ENCODE peak calls at places on chromosome 22, in five cellular contexts. W, L, T, C and N are unnamed samples.

GRCh38 chr22:47094861-47095330 is 332.4 kb downstream of the TBC1D22A start:
- DNase-seq in W (no peak), L (no peak), T (no peak), C (no peak), N (no peak)

GRCh38 chr22:36528336-36528735 is 630 bp downstream of the EIF3D start:
- DNase-seq in W (no peak), L (no peak), T (no peak), C (no peak), N (no peak)

GRCh38 chr22:40436460-40437431 is 66.4 kb downstream of the SGSM3 start:
- DNase-seq in W (no peak), L (peak), T (peak), C (peak), N (no peak)

GRCh38 chr22:40472579-40472978 is 102.2 kb downstream of the SGSM3 start:
- DNase-seq in W (no peak), L (no peak), T (no peak), C (no peak), N (no peak)

GRCh38 chr22:46369716-46370583 is 34.4 kb downstream of the TRMU start:
- DNase-seq in W (no peak), L (no peak), T (no peak), C (no peak), N (no peak)

GRCh38 chr22:48646216-48646925 is 1181.3 kb downstream of the BRD1 start:
- DNase-seq in W (no peak), L (no peak), T (no peak), C (no peak), N (no peak)

GRCh38 chr22:23822101-23822671 is 16.6 kb downstream of the DERL3 start:
- DNase-seq in W (peak), L (no peak), T (no peak), C (no peak), N (no peak)

GRCh38 chr22:23288301-23289129 is 108.2 kb downstream of the BCR start:
- DNase-seq in W (no peak), L (no peak), T (no peak), C (no peak), N (no peak)

GRCh38 chr22:45600791-45601730 is 70.6 kb upstream of the ATXN10 start:
- DNase-seq in W (no peak), L (no peak), T (no peak), C (no peak), N (no peak)

GRCh38 chr22:26568207-26568706 is 21.7 kb downstream of the TPST2 start:
- DNase-seq in W (no peak), L (no peak), T (no peak), C (no peak), N (no peak)

GRCh38 chr22:23369054-23369685 is 188.9 kb downstream of the BCR start:
- DNase-seq in W (no peak), L (no peak), T (no peak), C (no peak), N (no peak)

GRCh38 chr22:26610072-26610958 is 7.5 kb downstream of the CRYBB1 start:
- DNase-seq in W (peak), L (no peak), T (peak), C (no peak), N (no peak)

GRCh38 chr22:45878051-45878764 is 98.8 kb downstream of the WNT7B start:
- DNase-seq in W (peak), L (no peak), T (peak), C (no peak), N (peak)

GRCh38 chr22:47796128-47796908 is 1033.9 kb downstream of the TBC1D22A start:
- DNase-seq in W (peak), L (no peak), T (no peak), C (no peak), N (peak)

GRCh38 chr22:44344407-44344806 is 31.7 kb upstream of the SHISAL1 start:
- DNase-seq in W (no peak), L (no peak), T (no peak), C (no peak), N (no peak)

GRCh38 chr22:28736296-28737155 is 5.1 kb downstream of the CHEK2 start:
- DNase-seq in W (no peak), L (no peak), T (no peak), C (no peak), N (no peak)

DNA sequence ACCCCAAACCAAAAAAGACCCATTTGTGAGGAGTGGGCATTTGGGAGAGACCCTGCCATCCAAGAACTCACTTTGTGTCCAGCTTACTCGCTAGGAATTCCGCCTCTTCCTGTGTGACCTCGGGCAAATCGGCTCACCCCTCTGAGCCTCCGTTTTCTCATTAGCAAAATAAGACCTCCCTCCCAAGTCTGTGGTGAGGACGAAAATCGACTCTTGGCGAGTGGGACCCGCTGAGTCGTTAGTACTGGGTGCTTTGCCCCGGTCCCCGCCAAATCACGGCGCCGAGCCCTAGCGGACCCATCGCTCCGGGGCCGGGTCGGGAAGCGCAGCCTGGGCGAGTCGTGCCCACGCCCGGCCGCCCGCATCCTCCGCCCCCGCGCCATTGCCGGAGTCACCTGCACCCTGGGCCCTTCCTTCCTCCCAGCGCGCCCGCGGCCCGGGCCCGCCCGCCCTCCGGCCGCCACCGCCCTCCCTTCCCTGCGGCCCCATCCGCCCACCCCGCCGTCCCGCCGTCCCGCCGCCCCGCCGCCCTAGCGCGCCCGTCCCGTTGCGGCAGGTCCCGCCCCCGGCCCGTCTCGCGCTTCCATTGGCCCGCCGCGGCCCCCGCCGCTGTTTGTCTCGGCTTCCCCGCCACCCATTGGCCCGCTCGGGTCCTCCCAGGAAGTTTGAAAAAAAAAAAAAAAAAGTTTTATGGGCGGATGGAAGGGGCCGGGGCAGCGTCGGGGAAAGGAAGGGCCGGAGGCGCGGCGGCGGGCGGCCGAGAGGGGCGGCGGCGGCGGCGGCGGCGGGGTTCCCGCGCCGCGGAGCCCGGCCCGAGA is 48.9 kb downstream of the TRIOBP start:
- DNase-seq in W (peak), L (no peak), T (peak), C (no peak), N (peak)
- TF ChIP-seq POLR2AphosphoS5 in W (peak), L (no peak), T (no peak), C (peak), N (no peak)

DNA sequence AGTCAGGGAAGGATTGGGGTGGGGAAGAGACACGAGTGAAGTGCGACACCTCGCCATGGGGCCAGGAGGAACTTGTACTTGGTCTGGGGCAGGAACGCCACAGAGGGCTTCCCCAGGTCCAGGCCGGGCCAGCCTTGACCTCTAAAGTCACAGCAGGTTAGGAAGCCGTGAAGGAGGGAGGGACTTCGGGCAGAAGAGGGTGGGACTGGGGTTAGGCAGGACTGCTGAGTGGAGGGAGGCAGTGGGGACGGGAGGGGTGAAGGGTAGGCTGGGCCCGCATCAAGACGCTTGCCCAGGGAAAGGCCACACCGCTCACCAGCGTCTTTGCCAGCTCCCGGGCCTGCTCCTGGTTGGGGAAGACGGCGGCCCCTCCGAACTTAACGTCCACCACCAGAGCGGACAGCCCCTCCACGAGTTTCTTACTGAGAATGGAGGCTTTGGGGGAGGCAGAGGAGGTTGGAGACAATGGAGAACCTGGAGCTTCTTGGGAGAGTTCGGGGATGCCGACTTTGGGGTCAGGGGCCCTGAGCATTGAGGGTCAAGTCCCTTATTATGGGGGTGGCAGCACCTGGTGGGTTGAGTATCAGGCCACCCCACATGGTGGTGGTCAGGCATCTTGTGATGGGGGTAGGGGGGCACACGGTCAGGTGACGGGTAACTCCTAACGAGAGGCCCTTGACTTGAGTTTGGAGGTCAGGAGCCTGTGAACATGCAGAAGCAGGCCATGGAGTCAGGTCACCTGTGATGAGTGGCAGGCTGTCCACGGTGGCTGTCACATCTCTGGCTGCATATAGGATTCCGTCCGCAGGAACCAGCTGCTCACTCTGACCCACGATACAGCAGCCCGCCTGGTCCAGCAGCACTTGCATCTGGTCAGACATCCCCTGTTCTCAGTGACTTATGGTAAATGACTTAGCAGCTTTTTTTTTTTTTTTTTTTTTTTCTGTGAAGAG is 1.7 kb upstream of the SCO2 start:
- DNase-seq in W (peak), L (no peak), T (peak), C (no peak), N (no peak)
- TF ChIP-seq POLR2AphosphoS5 in W (peak), L (peak), T (peak), C (peak), N (no peak)

DNA sequence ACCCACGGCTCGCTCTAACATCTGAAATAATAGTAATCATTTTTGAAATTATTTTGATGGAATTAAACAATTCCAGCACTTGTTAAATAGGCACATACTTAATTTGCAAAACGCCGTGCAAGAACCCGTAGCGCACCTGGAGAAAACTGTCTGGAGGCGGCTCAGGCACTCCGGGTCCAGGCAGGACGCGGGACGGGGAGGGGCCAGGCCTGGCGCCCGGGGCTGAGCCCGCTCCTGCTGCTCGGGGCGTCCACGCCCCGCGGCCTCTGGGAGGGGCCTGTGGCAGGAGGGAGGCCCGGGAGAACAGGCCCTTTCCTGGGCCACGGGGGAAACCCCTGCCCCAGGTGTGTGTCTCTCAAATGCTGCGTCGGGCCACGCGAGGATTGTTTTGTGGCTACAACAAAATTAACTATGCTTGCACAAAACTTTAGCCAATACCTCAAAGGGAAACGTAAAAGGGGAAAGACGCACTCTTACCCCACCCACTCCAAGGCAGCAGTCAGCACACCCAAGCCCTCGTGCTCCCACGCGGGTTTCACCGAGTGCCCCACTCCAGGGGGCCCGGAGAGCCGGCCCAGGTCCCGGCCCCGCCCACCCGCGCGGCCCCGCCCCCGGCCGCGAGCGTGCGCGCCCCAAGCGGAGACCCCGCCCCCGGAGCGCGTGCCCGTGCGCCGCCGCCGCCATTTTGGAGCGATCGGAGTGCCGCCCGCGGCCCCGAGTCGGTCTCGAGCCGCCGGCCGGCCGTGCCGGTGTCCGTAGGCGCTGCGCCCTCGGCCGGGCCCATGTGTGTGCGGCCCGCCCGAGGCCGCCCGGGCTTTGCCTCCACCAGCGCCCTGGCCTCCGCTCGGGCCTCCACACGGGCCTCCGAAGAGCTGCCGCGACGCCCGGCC is at the start of gene PPP6R2:
- DNase-seq in W (peak), L (no peak), T (peak), C (no peak), N (peak)
- TF ChIP-seq POLR2AphosphoS5 in W (peak), L (peak), T (peak), C (peak), N (no peak)

GRCh38 chr22:19674929-19675253 is 39.4 kb upstream of the SEPTIN5 start:
- DNase-seq in W (no peak), L (no peak), T (no peak), C (no peak), N (no peak)

GRCh38 chr22:19672054-19672776 is 42.1 kb upstream of the SEPTIN5 start:
- DNase-seq in W (no peak), L (no peak), T (no peak), C (no peak), N (no peak)

GRCh38 chr22:19673660-19674059 is 40.6 kb upstream of the SEPTIN5 start:
- DNase-seq in W (no peak), L (no peak), T (no peak), C (no peak), N (no peak)

GRCh38 chr22:19675428-19675827 is 38.9 kb upstream of the SEPTIN5 start:
- DNase-seq in W (no peak), L (no peak), T (no peak), C (no peak), N (peak)

DNA sequence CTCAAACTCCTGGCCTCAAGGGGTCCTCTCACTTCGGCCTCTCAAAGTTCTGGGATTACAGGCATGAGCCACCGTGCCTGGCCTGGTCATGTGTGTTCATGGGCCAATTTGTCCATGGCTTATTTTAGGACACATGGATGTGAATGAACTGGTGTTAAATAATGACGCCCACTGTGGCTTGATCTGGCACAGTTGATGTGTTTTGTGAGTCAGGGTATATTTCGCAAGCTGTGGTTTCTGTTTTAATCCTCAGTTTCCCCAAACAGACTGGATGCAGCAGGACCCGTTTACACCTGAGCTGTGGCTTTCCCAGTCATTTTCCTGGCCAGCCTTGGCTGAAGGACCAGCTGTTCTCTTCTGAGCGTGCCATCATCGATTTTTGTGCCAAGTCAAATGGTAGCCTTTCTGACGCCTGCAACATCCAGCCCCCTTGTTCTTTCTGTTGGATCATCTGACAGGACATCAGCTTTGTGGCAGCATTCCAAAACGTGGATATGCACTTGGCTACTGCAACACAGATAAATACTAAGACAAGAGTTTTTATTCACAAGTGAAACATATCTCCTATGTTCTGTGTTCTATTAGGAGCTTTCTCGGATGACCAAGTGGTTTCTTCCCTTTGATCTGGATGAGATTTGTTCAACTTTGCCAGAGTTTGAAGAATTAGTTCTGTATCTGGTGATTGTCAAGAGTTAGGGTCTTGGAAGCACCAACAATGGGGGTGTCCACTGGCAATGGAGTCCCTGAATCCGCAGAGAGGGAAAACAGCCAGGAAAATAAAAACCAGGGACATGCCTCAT is 40.0 kb upstream of the SEPTIN5 start:
- DNase-seq in W (no peak), L (no peak), T (no peak), C (no peak), N (no peak)
- TF ChIP-seq POLR2AphosphoS5 in W (no peak), L (no peak), T (no peak), C (no peak), N (no peak)

GRCh38 chr22:30212363-30212995 is 34.1 kb downstream of the LIF start:
- DNase-seq in W (peak), L (peak), T (peak), C (peak), N (peak)
- TF ChIP-seq POLR2AphosphoS5 in W (no peak), L (peak), T (no peak), C (peak), N (no peak)

DNA sequence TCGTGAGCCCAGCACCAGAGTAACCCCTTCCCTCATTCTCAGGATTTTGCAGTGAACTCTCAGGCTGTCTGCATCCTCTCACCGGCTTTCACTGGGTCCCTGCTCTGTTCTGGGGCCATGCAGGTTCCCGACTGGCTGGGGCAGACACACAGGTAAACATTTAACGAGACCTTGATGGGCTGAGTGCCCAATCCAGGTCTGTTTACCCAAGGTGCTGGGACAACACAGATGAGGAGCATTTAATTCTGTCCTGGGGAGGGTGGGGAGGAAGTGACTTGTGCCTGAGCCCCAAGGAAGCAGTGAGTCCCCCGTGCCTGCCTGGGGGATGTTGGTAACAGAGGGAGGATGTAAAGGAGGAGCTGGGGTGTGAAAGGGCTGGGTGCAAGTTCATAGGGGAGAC is 4.4 kb downstream of the BIK start:
- DNase-seq in W (no peak), L (no peak), T (peak), C (no peak), N (no peak)
- TF ChIP-seq POLR2AphosphoS5 in W (no peak), L (no peak), T (no peak), C (no peak), N (no peak)

GRCh38 chr22:38867496-38868285 is 4.3 kb downstream of the CBX6 start:
- DNase-seq in W (no peak), L (no peak), T (no peak), C (no peak), N (peak)

GRCh38 chr22:38869663-38870062 is 2.4 kb downstream of the CBX6 start:
- DNase-seq in W (no peak), L (no peak), T (no peak), C (no peak), N (no peak)

GRCh38 chr22:38870312-38870741 is 1.7 kb downstream of the CBX6 start:
- DNase-seq in W (peak), L (no peak), T (peak), C (peak), N (peak)

GRCh38 chr22:38868286-38868721 is 3.7 kb downstream of the CBX6 start:
- DNase-seq in W (no peak), L (no peak), T (no peak), C (no peak), N (peak)

DNA sequence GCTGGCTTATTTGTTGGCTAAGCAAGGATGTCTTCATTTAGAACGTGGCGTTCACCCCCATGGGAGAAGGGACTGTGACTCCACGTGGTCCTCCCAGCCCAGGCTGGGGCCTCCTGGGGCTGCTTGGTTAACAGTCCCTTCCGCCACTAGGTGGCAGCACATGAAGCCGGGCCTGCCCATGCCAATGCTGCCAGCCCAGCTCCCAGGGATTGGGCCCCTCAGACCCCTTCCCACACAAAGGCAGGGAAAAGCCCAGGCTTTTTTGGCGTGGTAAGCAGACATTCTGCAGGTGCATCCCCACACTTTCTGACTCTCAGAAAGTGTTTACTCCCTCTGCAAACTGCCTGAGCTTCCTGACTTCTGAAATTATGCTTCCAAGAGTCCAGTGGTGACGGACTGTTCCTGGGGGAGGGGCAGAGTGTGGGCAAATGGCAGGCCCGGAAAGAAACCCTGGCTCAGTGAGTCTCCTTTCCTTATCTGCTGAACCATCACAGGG is 3.1 kb downstream of the CBX6 start:
- DNase-seq in W (peak), L (no peak), T (peak), C (peak), N (peak)
- TF ChIP-seq POLR2AphosphoS5 in W (peak), L (no peak), T (no peak), C (peak), N (no peak)

GRCh38 chr22:35409783-35410662 is 10.1 kb downstream of the MCM5 start:
- DNase-seq in W (peak), L (no peak), T (peak), C (no peak), N (no peak)
- TF ChIP-seq POLR2AphosphoS5 in W (peak), L (no peak), T (no peak), C (no peak), N (no peak)